ENCODE peak calls at places on chromosomes 7 and 10, in seven cellular contexts. T, E, L, X, F, P and D are unnamed samples.

GRCh38 chr10:79178614-79179403 is 110.0 kb downstream of the ZMIZ1 start:
- DNase-seq in X (no peak), P (peak; percentile 90), L (no peak), E (no peak), T (peak; percentile 93), F (peak; percentile 99), D (no peak)

GRCh38 chr7:134645935-134646334 is 718 bp upstream of the BPGM start:
- DNase-seq in T (peak; percentile 65), X (no peak), L (no peak), P (no peak), E (no peak), F (peak; percentile 69), D (no peak)

GRCh38 chr10:4847580-4848020 is 21.6 kb downstream of the AKR1E2 start:
- DNase-seq in E (peak; percentile 96), P (no peak), T (peak; percentile 86), X (no peak), L (no peak), F (peak; percentile 70), D (no peak)

GRCh38 chr7:149856-150636 is 42.3 kb upstream of the FAM20C start:
- DNase-seq in E (no peak), P (peak; percentile 80), X (no peak), T (no peak), F (no peak), L (no peak), D (no peak)

GRCh38 chr10:109992485-109992884 is 15.3 kb upstream of the ADD3 start:
- DNase-seq in L (no peak), X (no peak), T (peak; percentile 86), F (no peak), P (no peak), E (no peak), D (no peak)

GRCh38 chr7:26122745-26123144 is 29.3 kb upstream of the NFE2L3 start:
- DNase-seq in T (no peak), E (no peak), X (no peak), P (no peak), L (no peak), F (no peak), D (no peak)

GRCh38 chr7:158836692-158837091 is 7.4 kb upstream of the ESYT2 start:
- DNase-seq in X (no peak), F (no peak), P (no peak), L (peak; percentile 25), E (no peak), T (no peak), D (no peak)

GRCh38 chr7:141593134-141593533 is 41.9 kb downstream of the AGK start:
- DNase-seq in E (peak; percentile 67), T (peak; percentile 91), F (peak; percentile 79), X (no peak), L (no peak), P (peak; percentile 14), D (no peak)

GRCh38 chr7:2505401-2505800 is 14.2 kb upstream of the LFNG start:
- DNase-seq in L (no peak), F (no peak), E (no peak), X (no peak), T (no peak), P (no peak), D (no peak)

GRCh38 chr7:1555046-1555812 is 776 bp downstream of the TMEM184A start:
- DNase-seq in P (peak; percentile 74), X (no peak), T (peak; percentile 89), F (peak; percentile 69), L (peak; percentile 88), E (peak; percentile 94), D (no peak)

GRCh38 chr7:8263048-8263447 is 1.1 kb upstream of the ICA1 start:
- DNase-seq in P (peak; percentile 51), X (no peak), T (no peak), E (no peak), F (no peak), L (no peak), D (no peak)

GRCh38 chr7:8260871-8261707 is 878 bp downstream of the ICA1 start:
- DNase-seq in L (no peak), T (no peak), E (peak; percentile 24), P (peak; percentile 74), X (no peak), F (peak; percentile 72), D (no peak)

GRCh38 chr7:8258734-8259133 is 3.2 kb downstream of the ICA1 start:
- DNase-seq in F (no peak), X (no peak), E (no peak), P (no peak), L (no peak), T (no peak), D (no peak)

GRCh38 chr7:8259586-8260222 is 2.3 kb downstream of the ICA1 start:
- DNase-seq in F (no peak), E (no peak), X (no peak), L (no peak), T (no peak), P (peak; percentile 60), D (no peak)

DNA sequence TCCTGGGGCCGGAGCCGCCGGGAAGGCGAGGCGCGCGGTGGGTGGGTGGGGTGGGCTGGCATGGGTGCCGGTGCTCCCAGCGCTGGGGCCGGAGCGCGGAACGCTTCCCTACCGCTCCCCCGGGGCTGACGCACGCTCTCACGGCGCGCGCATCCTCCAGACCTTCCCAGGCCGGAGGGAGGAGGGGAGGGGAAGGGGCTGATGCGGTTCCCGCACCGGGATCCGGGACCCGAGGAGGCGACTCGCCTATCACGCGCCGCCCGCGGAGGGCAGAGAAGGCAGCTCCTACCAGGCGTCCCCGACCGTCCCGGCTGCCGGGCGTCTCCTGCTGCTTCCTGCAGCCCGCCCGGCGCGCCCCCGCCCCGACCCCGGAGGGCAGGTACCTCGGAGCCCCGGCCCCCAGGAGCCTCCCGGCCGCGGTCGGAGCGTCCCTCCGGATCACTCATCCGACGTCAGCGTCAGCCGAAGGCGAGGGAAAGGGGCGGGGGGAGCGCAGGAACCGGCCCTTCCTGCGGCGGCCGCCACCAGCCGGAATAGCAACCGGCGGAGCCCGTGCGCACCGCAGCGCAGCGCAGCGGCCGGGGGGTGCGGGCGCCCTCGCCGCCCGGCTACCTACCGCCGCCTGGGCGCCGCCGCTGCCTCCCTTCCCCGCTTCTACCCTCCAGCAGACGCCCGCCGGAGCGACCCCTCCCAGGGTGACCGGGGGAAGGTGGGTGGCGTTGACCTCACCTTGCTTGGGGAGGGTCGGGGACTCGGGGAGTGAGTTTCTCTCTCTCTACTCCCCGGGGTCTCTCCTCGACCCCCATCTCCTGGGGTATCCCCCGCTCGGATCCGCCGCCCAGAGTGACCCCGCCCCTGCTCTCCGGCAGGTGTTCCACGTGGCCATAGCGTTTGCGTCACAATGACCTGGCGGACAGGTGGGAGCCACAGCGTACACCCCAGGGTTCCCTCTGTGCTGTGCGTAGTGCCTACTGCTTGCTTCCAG is at the start of gene ICA1:
- DNase-seq in F (peak; percentile 83), E (peak; percentile 45), X (no peak), P (peak; percentile 90), L (no peak), T (no peak), D (no peak)
- TF ChIP-seq RAD21 in F (no peak), E (no peak), X (no peak), P (no peak), L (no peak), T (no peak), D (no peak)

DNA sequence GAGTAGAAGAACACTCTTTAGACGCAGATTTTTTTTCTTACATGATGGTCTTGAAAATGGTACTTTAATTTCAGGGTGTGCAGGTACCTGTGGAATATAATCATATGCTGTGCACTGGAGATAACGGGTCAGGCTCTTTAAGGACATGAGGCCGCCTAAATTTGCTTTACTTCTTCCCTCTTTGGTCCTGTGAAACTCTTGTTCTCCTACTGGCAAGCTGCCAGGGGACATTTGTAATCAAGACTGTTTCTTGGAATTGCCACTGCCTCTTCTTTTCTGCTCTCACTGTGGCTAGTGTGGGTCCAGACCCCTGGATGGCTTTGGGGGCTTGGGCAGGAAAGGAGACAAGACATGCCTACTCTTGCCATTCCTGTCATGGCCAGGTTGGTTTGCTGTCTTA is 146.0 kb downstream of the SND1 start:
- DNase-seq in F (peak; percentile 94), E (no peak), L (no peak), X (no peak), T (no peak), P (no peak), D (no peak)
- TF ChIP-seq RAD21 in F (no peak), E (no peak), L (no peak), X (no peak), T (no peak), P (no peak), D (no peak)

GRCh38 chr7:107079212-107079940 is 34.9 kb downstream of the PRKAR2B start:
- DNase-seq in P (no peak), X (no peak), L (no peak), F (peak; percentile 84), T (no peak), E (no peak), D (no peak)

GRCh38 chr7:107076781-107077698 is 32.5 kb downstream of the PRKAR2B start:
- DNase-seq in E (no peak), T (no peak), P (no peak), F (peak; percentile 80), L (no peak), X (no peak), D (no peak)

GRCh38 chr7:107080099-107080505 is 35.6 kb downstream of the PRKAR2B start:
- DNase-seq in X (no peak), P (no peak), T (no peak), L (no peak), E (no peak), F (no peak), D (no peak)

GRCh38 chr7:107077699-107078516 is 33.4 kb downstream of the PRKAR2B start:
- DNase-seq in X (no peak), P (no peak), F (peak; percentile 69), L (no peak), E (peak; percentile 2), T (no peak), D (peak; percentile 18)

DNA sequence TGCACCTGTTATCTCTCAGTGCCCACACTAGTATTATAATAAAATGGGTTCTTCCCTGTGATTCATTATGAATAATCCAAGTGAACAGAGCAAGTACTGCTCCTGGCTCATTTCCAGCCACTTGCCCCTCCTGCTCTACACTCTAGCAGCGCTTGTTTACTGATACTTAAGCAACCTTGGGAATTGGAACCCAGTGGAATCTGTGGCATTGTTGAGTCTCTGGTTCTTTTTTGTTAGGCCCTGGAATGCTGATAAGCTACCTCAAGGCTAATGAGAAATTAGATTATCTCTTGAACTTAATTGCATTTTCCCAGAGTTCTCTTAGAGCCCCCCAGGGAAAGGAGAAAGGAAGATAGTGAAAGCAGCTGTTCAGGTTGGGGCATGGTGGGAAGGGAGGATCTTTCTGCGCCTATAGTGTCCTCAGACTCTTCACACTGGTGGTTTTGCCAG is 34.0 kb downstream of the PRKAR2B start:
- DNase-seq in T (peak; percentile 78), L (no peak), E (peak; percentile 57), F (peak; percentile 74), P (peak; percentile 53), X (no peak), D (peak; percentile 4)
- TF ChIP-seq RAD21 in T (no peak), L (no peak), E (no peak), F (no peak), P (peak; percentile 3), X (no peak), D (no peak)

GRCh38 chr7:80830584-80831319 is 88.1 kb downstream of the SEMA3C start:
- DNase-seq in F (no peak), P (no peak), X (no peak), E (peak; percentile 51), L (no peak), T (peak; percentile 48), D (peak; percentile 32)

GRCh38 chr7:80831996-80832395 is 86.9 kb downstream of the SEMA3C start:
- DNase-seq in X (no peak), T (peak; percentile 57), E (no peak), L (no peak), P (no peak), F (no peak), D (no peak)

GRCh38 chr7:80835251-80835650 is 83.6 kb downstream of the SEMA3C start:
- DNase-seq in L (no peak), X (no peak), T (no peak), F (no peak), P (no peak), E (no peak), D (no peak)

GRCh38 chr7:80834105-80834410 is 84.8 kb downstream of the SEMA3C start:
- DNase-seq in X (no peak), L (no peak), F (no peak), E (no peak), T (no peak), P (no peak), D (no peak)

GRCh38 chr7:80833289-80834104 is 85.4 kb downstream of the SEMA3C start:
- DNase-seq in E (peak; percentile 35), F (no peak), T (peak; percentile 75), P (no peak), L (no peak), X (no peak), D (no peak)
- TF ChIP-seq RAD21 in E (no peak), F (no peak), T (no peak), P (no peak), L (no peak), X (no peak), D (no peak)